ENCODE peak calls at places on chromosomes 12 and 14, in ten cellular contexts. K is lung; X is brain microvascular endothelial cell; H is HT1080; M is skeletal muscle cell; C is posterior cingulate gyrus; T is fibroblast of lung; F is stimulated activated CD4-positive, alpha-beta T cell treated with anti-CD3 and anti-CD28 coated beads, Interleukin-15, amount 100 ng/mL, for 1 hour; N is cardiac fibroblast; G is sigmoid colon. I is an unnamed sample.

GRCh38 chr14:31161274-31161673 is 46.3 kb downstream of the HECTD1 start:
- DNase-seq in M (no peak), H (no peak), G (no peak), N (no peak), F (no peak), X (no peak), T (no peak), C (no peak), K (no peak), I (no peak)

GRCh38 chr14:29339491-29339890 is 572.9 kb downstream of the FOXG1 start:
- DNase-seq in M (no peak), X (no peak), K (no peak), N (no peak), T (no peak), F (no peak), G (no peak), C (no peak), H (peak), I (peak)

GRCh38 chr14:92880351-92880750 is 42.6 kb upstream of the CHGA start:
- DNase-seq in K (no peak), M (no peak), N (no peak), F (no peak), T (no peak), X (no peak), H (no peak), C (peak), G (no peak), I (no peak)

GRCh38 chr12:58873496-58873895 is 46.8 kb downstream of the LRIG3 start:
- DNase-seq in M (no peak), H (no peak), K (no peak), N (no peak), X (peak), C (no peak), T (no peak), G (no peak), F (no peak), I (no peak)

GRCh38 chr14:77151245-77151644 is 9.7 kb upstream of the ZDHHC22 start:
- DNase-seq in K (no peak), T (no peak), C (peak), G (peak), N (peak), H (no peak), X (no peak), F (no peak), M (no peak), I (peak)

GRCh38 chr12:24496755-24497154 is 452.1 kb downstream of the BCAT1 start:
- DNase-seq in T (peak), N (peak), G (no peak), K (no peak), X (peak), M (peak), H (no peak), F (no peak), C (no peak), I (peak)

GRCh38 chr12:111546758-111547383 is 52.2 kb downstream of the ATXN2 start:
- DNase-seq in C (no peak), X (no peak), T (peak), F (no peak), M (no peak), G (no peak), K (no peak), H (no peak), N (no peak), I (peak)

GRCh38 chr14:71415404-71415690 is 508.1 kb downstream of the PCNX1 start:
- DNase-seq in K (no peak), T (peak), G (no peak), C (no peak), F (no peak), M (peak), H (no peak), N (peak), X (peak), I (peak)

GRCh38 chr12:14399871-14400270 is 34.4 kb downstream of the ATF7IP start:
- DNase-seq in K (no peak), M (no peak), C (no peak), N (peak), H (peak), G (no peak), F (no peak), X (peak), T (peak), I (peak)

GRCh38 chr12:92107621-92108131 is 38.0 kb downstream of the BTG1 start:
- DNase-seq in K (no peak), X (no peak), H (no peak), M (no peak), N (no peak), T (no peak), C (peak), F (no peak), G (no peak), I (no peak)

GRCh38 chr14:68976160-68977067 is 2.7 kb downstream of the ACTN1 start:
- DNase-seq in N (no peak), M (no peak), C (peak), X (no peak), K (no peak), G (peak), T (peak), F (no peak), H (no peak), I (no peak)

GRCh38 chr14:42374332-42374731 is 767.7 kb downstream of the LRFN5 start:
- DNase-seq in F (no peak), T (peak), H (no peak), G (no peak), M (no peak), N (no peak), C (no peak), K (no peak), X (no peak), I (peak)

GRCh38 chr14:21749306-21749868 is 75.8 kb upstream of the OR4E1 start:
- DNase-seq in C (no peak), F (no peak), N (no peak), H (no peak), M (no peak), K (no peak), G (no peak), X (no peak), T (no peak), I (no peak)

GRCh38 chr14:101836131-101836530 is 74.6 kb downstream of the PPP2R5C start:
- DNase-seq in F (no peak), C (no peak), G (peak), N (peak), X (peak), H (no peak), T (peak), K (no peak), M (no peak), I (no peak)

GRCh38 chr14:100056964-100057817 is 8.0 kb upstream of the EVL start:
- DNase-seq in X (peak), C (no peak), H (no peak), F (no peak), T (peak), K (no peak), M (no peak), G (no peak), N (peak), I (peak)

GRCh38 chr12:47977772-47978597 is 14.6 kb downstream of the TMEM106C start:
- DNase-seq in T (no peak), N (no peak), X (no peak), H (no peak), F (no peak), K (no peak), C (no peak), M (no peak), G (peak), I (no peak)

GRCh38 chr12:31756977-31757420 is 28.2 kb upstream of the AMN1 start:
- DNase-seq in G (no peak), H (peak), C (no peak), X (no peak), F (no peak), M (no peak), N (peak), T (peak), K (no peak), I (peak)

GRCh38 chr14:21579976-21580375 is at the start of gene OR10G3:
- DNase-seq in G (no peak), F (no peak), M (no peak), K (no peak), H (no peak), X (no peak), T (no peak), N (no peak), C (no peak), I (no peak)

GRCh38 chr14:64444984-64445845 is 20.1 kb upstream of the AKAP5 start:
- DNase-seq in K (no peak), M (peak), G (no peak), T (peak), C (peak), N (peak), H (peak), X (peak), F (no peak), I (peak)

GRCh38 chr12:46154221-46154975 is 114.4 kb downstream of the SLC38A1 start:
- DNase-seq in M (peak), K (no peak), H (peak), X (peak), F (no peak), N (peak), T (peak), C (no peak), G (no peak), I (peak)

GRCh38 chr12:11795910-11796459 is 146.5 kb downstream of the ETV6 start:
- DNase-seq in M (no peak), N (peak), G (no peak), C (no peak), K (no peak), H (peak), T (no peak), F (no peak), X (peak), I (peak)

GRCh38 chr12:44847888-44848770 is 28.0 kb downstream of the NELL2 start:
- DNase-seq in G (no peak), K (no peak), F (peak), H (peak), N (no peak), T (no peak), X (no peak), M (no peak), C (no peak), I (no peak)

GRCh38 chr14:32329146-32329545 is at the start of gene AKAP6:
- DNase-seq in G (no peak), H (no peak), M (no peak), X (no peak), F (no peak), C (peak), K (no peak), T (no peak), N (no peak), I (peak)

GRCh38 chr14:89947344-89947743 is 7.2 kb downstream of the EFCAB11 start:
- DNase-seq in G (no peak), X (no peak), C (no peak), F (no peak), K (no peak), N (no peak), T (no peak), M (no peak), H (no peak), I (no peak)

GRCh38 chr12:114662512-114663177 is 21.3 kb downstream of the TBX3 start:
- DNase-seq in N (peak), M (peak), K (peak), C (peak), T (peak), G (peak), F (peak), X (peak), H (peak), I (peak)

GRCh38 chr14:85634205-85634604 is 104.3 kb downstream of the FLRT2 start:
- DNase-seq in F (no peak), H (peak), K (no peak), T (no peak), X (no peak), N (peak), M (peak), G (no peak), C (no peak), I (peak)

GRCh38 chr14:78863143-78863542 is 693.0 kb downstream of the NRXN3 start:
- DNase-seq in N (peak), C (peak), X (peak), T (peak), G (no peak), F (no peak), H (peak), M (peak), K (no peak), I (peak)

GRCh38 chr14:86405250-86405649 is 875.3 kb downstream of the FLRT2 start:
- DNase-seq in N (peak), M (no peak), H (no peak), G (no peak), K (no peak), C (no peak), T (peak), F (no peak), X (no peak), I (no peak)

GRCh38 chr12:26379777-26380467 is 184.5 kb downstream of the SSPN start:
- DNase-seq in K (no peak), C (no peak), T (no peak), X (no peak), F (no peak), G (no peak), N (no peak), H (no peak), M (no peak), I (no peak)

GRCh38 chr14:74438351-74438915 is 12.4 kb upstream of the SYNDIG1L start:
- DNase-seq in G (no peak), N (peak), X (no peak), F (no peak), C (no peak), K (no peak), H (no peak), M (no peak), T (no peak), I (peak)

GRCh38 chr12:24177889-24178288 is 228.4 kb upstream of the SOX5 start:
- DNase-seq in K (no peak), G (no peak), T (no peak), X (no peak), N (no peak), H (no peak), C (no peak), F (no peak), M (no peak), I (no peak)

GRCh38 chr12:20486233-20486632 is 117.9 kb downstream of the PDE3A start:
- DNase-seq in M (no peak), X (no peak), F (no peak), H (no peak), G (no peak), T (peak), K (no peak), N (no peak), C (no peak), I (no peak)

GRCh38 chr14:102760485-102761193 is 16.6 kb upstream of the TRAF3 start:
- DNase-seq in X (no peak), C (no peak), N (peak), T (no peak), M (no peak), H (no peak), K (no peak), G (no peak), F (no peak), I (no peak)

GRCh38 chr14:92122351-92122677 is 545 bp downstream of the CPSF2 start:
- DNase-seq in M (no peak), K (no peak), C (no peak), T (peak), F (no peak), X (peak), H (peak), N (peak), G (no peak), I (peak)

GRCh38 chr14:75401356-75401755 is 26.5 kb upstream of the JDP2 start:
- DNase-seq in C (no peak), N (peak), H (no peak), M (peak), T (peak), K (no peak), F (no peak), G (peak), X (peak), I (peak)

GRCh38 chr12:45688188-45688587 is 41.3 kb upstream of the ARID2 start:
- DNase-seq in K (no peak), C (no peak), G (no peak), H (no peak), T (no peak), M (no peak), N (no peak), X (no peak), F (no peak), I (no peak)